ENCODE peak calls at places on chromosomes 6 and 20, in six cellular contexts. P is sigmoid colon, K is fibroblast of villous mesenchyme, X is lung, Z is body of pancreas, O is SJSA1. W is an unnamed sample.

GRCh38 chr6:163716690-163717089 is 302.2 kb downstream of the QKI start:
- DNase-seq in K (no peak), X (no peak), Z (no peak), O (no peak), P (no peak), W (no peak)

GRCh38 chr6:10170816-10171215 is 244.1 kb downstream of the TFAP2A start:
- DNase-seq in O (no peak), K (no peak), Z (no peak), X (no peak), P (no peak), W (no peak)

GRCh38 chr6:43428874-43429273 is 1.5 kb downstream of the ABCC10 start:
- DNase-seq in X (no peak), P (no peak), Z (no peak), O (no peak), K (peak), W (no peak)

GRCh38 chr6:167306401-167306998 is 15.4 kb downstream of the UNC93A start:
- DNase-seq in O (peak), X (no peak), K (no peak), Z (no peak), P (no peak), W (no peak)

GRCh38 chr20:25054995-25055629 is 2.8 kb downstream of the ACSS1 start:
- DNase-seq in P (peak), Z (no peak), X (no peak), K (peak), O (no peak), W (peak)

GRCh38 chr6:142855877-142856606 is 88.9 kb downstream of the HIVEP2 start:
- DNase-seq in P (no peak), K (no peak), X (no peak), Z (no peak), O (no peak), W (no peak)

GRCh38 chr20:24970030-24970553 is 21.0 kb downstream of the CST7 start:
- DNase-seq in O (no peak), P (peak), Z (no peak), K (no peak), X (no peak), W (no peak)

GRCh38 chr6:157034433-157035230 is 257.5 kb downstream of the ARID1B start:
- DNase-seq in K (peak), O (peak), P (no peak), X (no peak), Z (no peak), W (no peak)

GRCh38 chr20:35013421-35014411 is 58.0 kb downstream of the MYH7B start:
- DNase-seq in Z (no peak), X (no peak), K (no peak), P (no peak), O (no peak), W (peak)

GRCh38 chr20:4171538-4172116 is 156.3 kb upstream of the RNF24 start:
- DNase-seq in K (no peak), X (no peak), Z (peak), O (peak), P (no peak), W (no peak)

GRCh38 chr20:44692932-44693476 is 22.2 kb upstream of the CCN5 start:
- DNase-seq in O (peak), Z (peak), X (peak), K (peak), P (peak), W (peak)

GRCh38 chr6:91611190-91611589 is 1024.3 kb upstream of the MAP3K7 start:
- DNase-seq in Z (no peak), O (no peak), P (no peak), X (no peak), K (no peak), W (no peak)

GRCh38 chr6:142918339-142919042 is 26.5 kb downstream of the HIVEP2 start:
- DNase-seq in P (no peak), O (peak), K (no peak), X (no peak), Z (no peak), W (no peak)

GRCh38 chr6:158903801-158904200 is 84.6 kb upstream of the EZR start:
- DNase-seq in Z (no peak), O (no peak), X (no peak), K (no peak), P (no peak), W (no peak)

GRCh38 chr20:44324343-44324742 is 12.5 kb upstream of the R3HDML start:
- DNase-seq in P (no peak), K (no peak), X (no peak), Z (no peak), O (no peak), W (no peak)

GRCh38 chr6:31042801-31043200 is 32.5 kb downstream of the MUC22 start:
- DNase-seq in O (peak), Z (peak), P (no peak), X (peak), K (peak), W (peak)

GRCh38 chr6:85747093-85747492 is 104.4 kb upstream of the SYNCRIP start:
- DNase-seq in P (no peak), X (no peak), O (no peak), Z (no peak), K (no peak), W (no peak)

GRCh38 chr20:54464003-54464402 is 11.4 kb upstream of the DOK5 start:
- DNase-seq in K (no peak), X (no peak), Z (no peak), O (no peak), P (no peak), W (no peak)

GRCh38 chr20:62596486-62596885 is 45.8 kb upstream of the SLCO4A1 start:
- DNase-seq in K (no peak), O (no peak), P (no peak), X (no peak), Z (no peak), W (no peak)

GRCh38 chr20:3801299-3801698 is 5.2 kb downstream of the CDC25B start:
- DNase-seq in K (no peak), P (no peak), X (no peak), O (no peak), Z (no peak), W (no peak)

GRCh38 chr6:137867685-137868509 is 838 bp downstream of the TNFAIP3 start:
- DNase-seq in P (peak), K (no peak), X (no peak), O (peak), Z (peak), W (peak)

GRCh38 chr6:110341671-110342304 is 16.4 kb downstream of the METTL24 start:
- DNase-seq in O (peak), Z (no peak), P (no peak), K (peak), X (no peak), W (no peak)

GRCh38 chr6:7219310-7219709 is 93.7 kb downstream of the SSR1 start:
- DNase-seq in Z (no peak), P (no peak), K (peak), O (no peak), X (no peak), W (peak)

GRCh38 chr6:15352884-15353283 is 107.0 kb downstream of the JARID2 start:
- DNase-seq in O (no peak), Z (no peak), X (no peak), P (no peak), K (no peak), W (no peak)

GRCh38 chr6:159989882-159990480 is 21.1 kb downstream of the IGF2R start:
- DNase-seq in K (no peak), P (no peak), O (no peak), X (no peak), Z (no peak), W (no peak)

GRCh38 chr6:149320745-149321240 is 3.3 kb downstream of the TAB2 start:
- DNase-seq in X (no peak), Z (no peak), K (no peak), P (no peak), O (no peak), W (no peak)

GRCh38 chr20:62208805-62209755 is 11.0 kb downstream of the HRH3 start:
- DNase-seq in Z (peak), O (no peak), X (no peak), P (no peak), K (no peak), W (peak)

GRCh38 chr6:108570518-108570917 is 9.8 kb downstream of the FOXO3 start:
- DNase-seq in X (no peak), Z (no peak), P (no peak), K (no peak), O (no peak), W (no peak)

GRCh38 chr6:68575765-68576439 is 59.2 kb upstream of the ADGRB3 start:
- DNase-seq in X (no peak), Z (peak), O (no peak), P (peak), K (no peak), W (no peak)

GRCh38 chr6:142374965-142375733 is 73.3 kb downstream of the ADGRG6 start:
- DNase-seq in K (peak), Z (no peak), O (peak), P (no peak), X (no peak), W (no peak)

GRCh38 chr20:57428611-57429496 is 37.7 kb downstream of the RBM38 start:
- DNase-seq in O (no peak), P (no peak), Z (peak), K (no peak), X (no peak), W (peak)

GRCh38 chr6:26199057-26199772 is 112.0 kb downstream of the HFE start:
- DNase-seq in P (peak), Z (peak), X (no peak), O (peak), K (peak), W (peak)

GRCh38 chr6:141288947-141289346 is 843.8 kb upstream of the GJE1 start:
- DNase-seq in X (no peak), K (no peak), P (no peak), Z (no peak), O (no peak), W (no peak)

DNA sequence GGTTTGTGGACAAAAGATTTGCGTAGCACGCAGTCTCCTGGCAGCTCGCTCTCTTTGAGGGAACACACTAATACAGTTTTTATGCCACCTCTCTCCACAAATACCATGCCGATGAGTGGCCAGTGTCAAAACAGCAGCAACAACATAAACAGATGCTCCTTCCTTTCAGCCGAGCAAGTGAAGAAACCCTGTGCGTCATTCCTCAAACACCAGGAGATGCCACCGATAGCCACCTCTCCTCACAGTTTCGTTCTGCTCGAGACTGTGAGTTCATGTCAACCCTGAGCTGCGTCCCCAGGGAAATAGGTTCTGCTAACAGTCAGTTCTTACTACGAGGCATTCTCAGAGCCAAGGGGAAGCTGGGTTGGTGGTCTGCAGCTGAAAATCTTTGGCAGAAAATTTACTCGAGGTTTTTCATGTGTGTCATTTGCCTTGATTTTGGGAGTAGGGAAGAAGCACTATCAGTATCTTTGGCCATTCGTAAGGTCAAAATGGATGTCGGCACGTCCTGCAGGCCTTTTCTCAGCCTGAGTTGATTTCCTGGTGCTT is 59.9 kb downstream of the EYA2 start:
- DNase-seq in Z (no peak), X (no peak), K (peak), O (peak), P (peak), W (no peak)
- H3K4me3 ChIP-seq in Z (no peak), X (no peak), K (peak), O (peak), P (no peak), W (no peak)

GRCh38 chr6:37126554-37126906 is 43.4 kb upstream of the PIM1 start:
- DNase-seq in O (no peak), X (no peak), Z (no peak), P (no peak), K (no peak), W (no peak)
- H3K4me3 ChIP-seq in O (no peak), X (no peak), Z (no peak), P (no peak), K (no peak), W (no peak)

GRCh38 chr20:17023811-17024210 is 203.0 kb upstream of the PCSK2 start:
- DNase-seq in K (no peak), P (no peak), Z (peak), X (peak), O (peak), W (no peak)

GRCh38 chr20:17023036-17023435 is 203.8 kb upstream of the PCSK2 start:
- DNase-seq in O (no peak), P (no peak), X (no peak), K (no peak), Z (no peak), W (no peak)

GRCh38 chr20:17026346-17026745 is 200.5 kb upstream of the PCSK2 start:
- DNase-seq in Z (no peak), K (no peak), X (no peak), P (no peak), O (no peak), W (no peak)

GRCh38 chr20:17021481-17021880 is 205.4 kb upstream of the PCSK2 start:
- DNase-seq in P (no peak), K (no peak), X (no peak), O (no peak), Z (no peak), W (no peak)

GRCh38 chr20:17024513-17025105 is 202.2 kb upstream of the PCSK2 start:
- DNase-seq in O (peak), X (no peak), P (no peak), Z (no peak), K (no peak), W (no peak)
- H3K4me3 ChIP-seq in O (peak), X (no peak), P (no peak), Z (no peak), K (no peak), W (no peak)

DNA sequence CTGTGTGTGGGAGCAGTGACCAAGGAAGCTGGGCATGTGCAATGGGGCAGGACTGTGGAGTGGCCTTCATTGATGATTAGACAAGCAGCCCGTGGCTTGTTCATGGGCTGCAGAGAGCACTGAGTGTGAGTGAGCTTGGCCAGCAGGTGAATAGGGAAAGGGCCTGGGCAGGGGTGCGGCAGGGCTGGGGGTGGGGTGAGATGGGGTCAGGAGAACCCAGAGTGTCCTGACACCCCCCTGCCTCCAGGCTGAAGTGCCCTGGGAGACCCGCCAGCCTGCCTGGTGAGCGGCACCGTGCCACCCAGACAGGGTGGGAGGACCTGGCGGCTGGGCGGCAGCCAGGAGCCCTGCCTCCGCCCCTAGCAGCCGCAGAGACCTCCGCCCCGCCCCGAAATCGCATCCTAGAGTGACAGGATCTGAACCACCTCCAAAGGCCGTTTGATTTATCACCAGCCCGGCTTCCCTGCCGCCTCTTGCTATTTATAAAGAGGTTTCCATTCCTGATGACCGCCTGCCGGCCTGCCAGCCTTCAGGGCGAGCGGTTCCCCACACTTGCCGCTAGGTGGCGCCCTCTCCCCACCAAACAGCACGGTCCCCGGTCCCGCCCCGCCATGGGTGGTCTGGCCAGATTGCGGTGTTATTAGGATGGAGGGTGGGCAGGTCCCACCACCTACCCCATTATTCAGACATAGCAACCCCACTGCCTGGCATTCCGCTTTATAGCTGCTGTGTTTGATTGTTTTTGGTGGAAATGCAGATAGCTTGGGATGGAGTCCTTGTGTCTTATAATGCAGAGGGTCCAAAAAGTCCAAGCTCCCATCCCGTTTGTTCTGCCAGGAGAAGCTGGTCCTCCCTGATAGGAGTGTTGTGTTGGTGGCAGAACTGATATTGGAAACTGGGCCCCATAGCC is 3.5 kb downstream of the MYLK2 start:
- DNase-seq in Z (peak), K (peak), O (peak), P (peak), X (peak), W (peak)
- H3K4me3 ChIP-seq in Z (no peak), K (no peak), O (no peak), P (peak), X (no peak), W (no peak)

DNA sequence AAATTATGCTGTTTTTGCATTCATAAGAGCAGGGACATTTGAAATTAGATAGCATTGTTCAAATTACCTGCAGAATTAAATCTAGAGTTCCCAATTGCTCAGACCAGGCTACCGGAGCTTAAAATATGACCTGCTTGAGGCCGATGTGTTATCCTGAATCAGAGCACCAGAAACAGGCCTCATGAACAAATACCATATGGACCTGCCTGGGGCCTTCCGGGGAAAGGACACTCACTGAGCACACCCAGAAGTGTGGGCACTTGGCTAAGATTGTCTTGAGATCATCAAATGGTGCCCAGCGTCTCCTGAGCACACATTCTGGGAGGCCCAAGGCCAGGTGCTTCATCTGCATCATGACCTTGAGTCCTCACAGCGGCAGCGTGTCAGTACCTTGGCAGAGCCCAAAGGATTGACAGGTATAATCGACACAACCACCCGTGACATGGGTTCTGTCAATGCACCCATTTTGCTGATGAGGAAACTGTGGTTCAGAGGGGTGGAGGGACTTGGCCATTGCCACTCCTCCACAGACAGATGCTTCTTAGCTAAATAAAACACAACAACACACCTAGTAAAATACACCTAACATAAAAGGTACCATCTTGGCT is 41.3 kb downstream of the APCDD1L start:
- DNase-seq in K (no peak), P (no peak), X (no peak), O (no peak), Z (no peak), W (no peak)
- H3K4me3 ChIP-seq in K (no peak), P (no peak), X (no peak), O (no peak), Z (no peak), W (no peak)

GRCh38 chr6:136549359-136550044 is 720 bp downstream of the MAP7 start:
- DNase-seq in Z (peak), K (no peak), X (peak), P (no peak), O (no peak), W (peak)

GRCh38 chr6:136548582-136549330 is 1.5 kb downstream of the MAP7 start:
- DNase-seq in P (no peak), X (no peak), O (no peak), K (no peak), Z (no peak), W (no peak)

GRCh38 chr6:136551103-136551502 is 881 bp upstream of the MAP7 start:
- DNase-seq in P (no peak), X (no peak), K (peak), O (no peak), Z (peak), W (no peak)

GRCh38 chr6:136550330-136551071 is at the start of gene MAP7:
- DNase-seq in Z (peak), O (peak), X (peak), K (peak), P (peak), W (peak)

GRCh38 chr6:136550045-136550329 is 235 bp downstream of the MAP7 start:
- DNase-seq in K (no peak), Z (no peak), O (no peak), P (no peak), X (no peak), W (no peak)
- H3K4me3 ChIP-seq in K (peak), Z (peak), O (peak), P (peak), X (peak), W (peak)

GRCh38 chr20:31860431-31861345 is 9.6 kb downstream of the DUSP15 start:
- DNase-seq in K (peak), P (no peak), O (no peak), X (no peak), Z (peak), W (no peak)
- H3K4me3 ChIP-seq in K (peak), P (peak), O (peak), X (no peak), Z (peak), W (peak)

GRCh38 chr6:136104556-136104955 is 145.6 kb downstream of the MTFR2 start:
- DNase-seq in O (no peak), Z (no peak), X (no peak), K (no peak), P (no peak), W (no peak)
- H3K4me3 ChIP-seq in O (no peak), Z (no peak), X (no peak), K (no peak), P (no peak), W (no peak)